ENCODE peak calls at places on chromosomes 1 and 21, in seven cellular contexts. G, T, U, P, Q, Y and A are unnamed samples.
A peak's percentile ranks its signal among the peaks of the same experiment; 100 is the strongest.

GRCh38 chr21:29189358-29189757 is 58.9 kb downstream of the MAP3K7CL start:
- DNase-seq in G (no peak), T (no peak), U (no peak), P (no peak), Q (no peak), Y (no peak), A (no peak)

GRCh38 chr1:116292929-116293725 is 79.9 kb upstream of the ATP1A1 start:
- DNase-seq in G (no peak), T (no peak), U (no peak), P (peak; percentile 11), Q (no peak), Y (no peak), A (no peak)

GRCh38 chr1:219296430-219296850 is 122.8 kb downstream of the LYPLAL1 start:
- DNase-seq in G (no peak), T (no peak), U (no peak), P (no peak), Q (no peak), Y (no peak), A (no peak)

GRCh38 chr1:9721606-9722377 is 70.3 kb downstream of the PIK3CD start:
- DNase-seq in G (peak; percentile 32), T (peak; percentile 92), U (peak; percentile 75), P (peak; percentile 26), Q (no peak), Y (no peak), A (no peak)

GRCh38 chr1:11845641-11846335 is 1.8 kb downstream of the NPPA start:
- DNase-seq in G (peak; percentile 45), T (no peak), U (no peak), P (no peak), Q (no peak), Y (no peak), A (no peak)

GRCh38 chr1:7008331-7008730 is 223.1 kb downstream of the CAMTA1 start:
- DNase-seq in G (no peak), T (no peak), U (no peak), P (no peak), Q (peak; percentile 12), Y (no peak), A (no peak)

GRCh38 chr1:214103778-214104177 is 116.0 kb downstream of the PROX1 start:
- DNase-seq in G (no peak), T (no peak), U (no peak), P (no peak), Q (no peak), Y (no peak), A (no peak)

GRCh38 chr1:51941528-51941927 is 49.0 kb downstream of the RAB3B start:
- DNase-seq in G (no peak), T (no peak), U (no peak), P (no peak), Q (no peak), Y (no peak), A (no peak)

GRCh38 chr1:32791881-32792280 is 25.3 kb downstream of the YARS1 start:
- DNase-seq in G (peak; percentile 54), T (no peak), U (no peak), P (no peak), Q (no peak), Y (no peak), A (no peak)

GRCh38 chr1:62229468-62229867 is 34.8 kb downstream of the L1TD1 start:
- DNase-seq in G (no peak), T (no peak), U (no peak), P (no peak), Q (no peak), Y (no peak), A (no peak)

GRCh38 chr1:184605941-184606340 is 148.7 kb downstream of the EDEM3 start:
- DNase-seq in G (no peak), T (no peak), U (no peak), P (peak; percentile 22), Q (no peak), Y (no peak), A (no peak)

GRCh38 chr1:3590145-3590768 is 21.1 kb downstream of the MEGF6 start:
- DNase-seq in G (peak; percentile 43), T (no peak), U (no peak), P (no peak), Q (no peak), Y (no peak), A (no peak)

GRCh38 chr1:48107516-48107915 is 110.3 kb upstream of the TRABD2B start:
- DNase-seq in G (no peak), T (no peak), U (no peak), P (no peak), Q (no peak), Y (no peak), A (no peak)

GRCh38 chr1:70462611-70463010 is 51.5 kb downstream of the CTH start:
- DNase-seq in G (no peak), T (no peak), U (no peak), P (no peak), Q (no peak), Y (no peak), A (no peak)

GRCh38 chr1:101506541-101507164 is 269.8 kb downstream of the S1PR1 start:
- DNase-seq in G (peak; percentile 57), T (peak; percentile 52), U (no peak), P (peak; percentile 43), Q (no peak), Y (peak; percentile 42), A (no peak)

GRCh38 chr1:26127235-26128163 is 15.9 kb downstream of the PDIK1L start:
- DNase-seq in G (peak; percentile 33), T (no peak), U (no peak), P (no peak), Q (no peak), Y (no peak), A (no peak)

GRCh38 chr21:15058718-15059316 is 6.0 kb downstream of the NRIP1 start:
- DNase-seq in G (peak; percentile 45), T (no peak), U (no peak), P (peak; percentile 76), Q (no peak), Y (no peak), A (no peak)

GRCh38 chr1:49060766-49061165 is 284.1 kb upstream of the BEND5 start:
- DNase-seq in G (peak; percentile 63), T (no peak), U (no peak), P (no peak), Q (no peak), Y (no peak), A (no peak)

GRCh38 chr21:26513212-26513611 is 59.9 kb downstream of the CYYR1 start:
- DNase-seq in G (peak; percentile 39), T (no peak), U (no peak), P (no peak), Q (peak; percentile 69), Y (peak; percentile 55), A (no peak)

GRCh38 chr1:116325104-116325503 is 47.9 kb upstream of the ATP1A1 start:
- DNase-seq in G (no peak), T (no peak), U (no peak), P (no peak), Q (no peak), Y (no peak), A (no peak)

GRCh38 chr1:25797939-25798338 is 2.1 kb upstream of the SELENON start:
- DNase-seq in G (no peak), T (peak; percentile 29), U (peak; percentile 58), P (peak; percentile 52), Q (no peak), Y (no peak), A (no peak)

DNA sequence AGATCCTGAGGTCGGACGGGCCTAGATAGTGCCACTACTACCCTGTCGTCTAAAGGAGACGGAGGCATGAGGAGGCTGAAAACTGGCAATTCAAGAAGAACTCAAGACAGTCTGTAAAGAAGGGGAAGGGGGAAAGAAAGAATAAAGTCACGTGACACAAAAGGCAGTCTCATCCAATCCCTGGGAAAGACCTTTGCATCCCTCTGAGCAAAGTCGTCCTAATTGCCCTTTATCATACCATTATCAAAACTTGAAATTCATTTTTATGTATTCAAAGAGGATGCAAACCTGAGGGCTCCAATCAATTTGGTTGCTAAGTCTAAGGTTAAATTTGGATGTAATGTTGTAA is 2.2 kb downstream of the DUSP10 start:
- DNase-seq in G (no peak), T (no peak), U (no peak), P (no peak), Q (no peak), Y (no peak), A (no peak)
- H3K4me3 ChIP-seq in G (peak overlapping the region; percentile 72), T (no peak overlapping the region), U (peak overlapping the region; percentile 61), P (no peak overlapping the region), Q (no peak overlapping the region), Y (no peak overlapping the region), A (peak overlapping the region; percentile 80)

GRCh38 chr1:179873366-179873978 is 4.1 kb downstream of the TOR1AIP2 start:
- DNase-seq in G (no peak), T (no peak), U (no peak), P (no peak), Q (no peak), Y (no peak), A (no peak)

GRCh38 chr1:179870870-179871269 is 6.7 kb downstream of the TOR1AIP2 start:
- DNase-seq in G (no peak), T (no peak), U (no peak), P (no peak), Q (no peak), Y (no peak), A (no peak)

GRCh38 chr1:179875606-179876288 is 1.9 kb downstream of the TOR1AIP2 start:
- DNase-seq in G (no peak), T (no peak), U (no peak), P (peak; percentile 3), Q (no peak), Y (no peak), A (no peak)

GRCh38 chr1:179872558-179872957 is 5.0 kb downstream of the TOR1AIP2 start:
- DNase-seq in G (no peak), T (no peak), U (no peak), P (no peak), Q (no peak), Y (no peak), A (no peak)

DNA sequence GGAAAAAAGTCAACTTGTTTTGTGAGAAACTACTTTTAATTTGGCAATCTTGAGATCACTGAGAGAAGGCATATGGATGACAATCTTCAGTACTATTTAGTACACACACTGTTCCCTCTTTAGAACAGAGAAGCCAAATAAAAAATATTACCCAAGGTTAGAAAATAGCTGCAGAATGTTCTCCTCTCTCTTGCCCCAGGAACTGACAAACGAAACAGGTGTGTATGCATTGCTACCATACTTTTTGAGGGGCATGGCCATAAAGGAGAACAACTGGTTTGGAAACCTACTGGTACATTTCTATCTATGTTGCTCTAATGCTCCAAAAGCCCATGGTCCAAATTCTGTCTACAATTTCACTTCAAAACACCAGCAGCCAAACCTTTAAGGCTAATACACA is 5.7 kb downstream of the TOR1AIP2 start:
- DNase-seq in G (no peak), T (no peak), U (no peak), P (no peak), Q (no peak), Y (no peak), A (no peak)
- H3K4me1 ChIP-seq in G (peaks cover 36% of the 10 kb centered on the region), T (peaks cover 15% of the 10 kb centered on the region), U (peaks cover 69% of the 10 kb centered on the region), P (peaks cover 3% of the 10 kb centered on the region), Q (peaks cover 10% of the 10 kb centered on the region), Y (peaks cover 29% of the 10 kb centered on the region), A (peaks cover 74% of the 10 kb centered on the region)

DNA sequence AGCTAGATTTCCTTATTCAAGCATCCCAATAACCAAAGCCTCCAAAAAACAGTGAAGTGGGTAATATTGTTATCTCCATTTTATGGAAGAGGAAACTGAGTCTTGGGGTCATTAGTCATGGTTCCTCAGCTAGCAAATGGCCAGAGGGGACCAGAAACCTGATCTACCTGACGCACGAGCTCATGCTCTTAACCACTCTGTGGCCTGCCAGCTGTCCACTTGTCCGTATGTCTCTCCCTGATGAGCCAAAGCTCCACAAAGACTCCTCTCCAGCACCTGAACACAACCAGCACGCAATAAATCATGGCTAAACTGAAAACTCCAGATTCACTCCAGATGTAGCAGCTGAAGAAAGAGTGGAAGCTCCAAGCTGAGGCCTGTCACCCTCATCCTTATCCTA is 5.8 kb downstream of the CAPN8 start:
- DNase-seq in G (no peak), T (no peak), U (no peak), P (no peak), Q (no peak), Y (no peak), A (no peak)
- H3K4me3 ChIP-seq in G (no peak overlapping the region), T (no peak overlapping the region), U (no peak overlapping the region), P (no peak overlapping the region), Q (no peak overlapping the region), Y (no peak overlapping the region), A (no peak overlapping the region)

GRCh38 chr1:160093069-160093395 is 5.4 kb downstream of the IGSF8 start:
- DNase-seq in G (no peak), T (no peak), U (no peak), P (no peak), Q (no peak), Y (no peak), A (no peak)
- H3K4me1 ChIP-seq in G (no peaks in the 10 kb centered on the region), T (peaks cover 43% of the 10 kb centered on the region), U (peaks cover 22% of the 10 kb centered on the region), P (peaks cover 22% of the 10 kb centered on the region), Q (peaks cover 16% of the 10 kb centered on the region), Y (no peaks in the 10 kb centered on the region), A (peaks cover 19% of the 10 kb centered on the region)